ENCODE peak calls at places on chromosomes 16 and 17, in six cellular contexts. One of them, this sample, is unnamed.

GRCh38 chr16:4795828-4796572 is 831 bp downstream of the SMIM22 start:
- DNase-seq in endothelial cell of umbilical vein: no peak
- DNase-seq in A549: no peak
- DNase-seq in GM12878: no peak
- DNase-seq in H1: no peak
- DNase-seq in HCT116: no peak
- DNase-seq in this sample: no peak

GRCh38 chr16:83344014-83344413 is 463.8 kb upstream of the HSBP1 start:
- DNase-seq in endothelial cell of umbilical vein: peak
- DNase-seq in A549: peak
- DNase-seq in GM12878: no peak
- DNase-seq in H1: no peak
- DNase-seq in HCT116: no peak
- DNase-seq in this sample: no peak

GRCh38 chr17:3012926-3013581 is 50.4 kb downstream of the OR1D5 start:
- DNase-seq in endothelial cell of umbilical vein: peak
- DNase-seq in A549: peak
- DNase-seq in GM12878: peak
- DNase-seq in H1: peak
- DNase-seq in HCT116: peak
- DNase-seq in this sample: peak

GRCh38 chr17:512926-513325 is 160.3 kb upstream of the RPH3AL start:
- DNase-seq in endothelial cell of umbilical vein: peak
- DNase-seq in A549: no peak
- DNase-seq in GM12878: no peak
- DNase-seq in H1: no peak
- DNase-seq in HCT116: no peak
- DNase-seq in this sample: no peak

GRCh38 chr16:5621826-5622225 is 524.2 kb upstream of the EEF2KMT start:
- DNase-seq in endothelial cell of umbilical vein: no peak
- DNase-seq in A549: no peak
- DNase-seq in GM12878: no peak
- DNase-seq in H1: no peak
- DNase-seq in HCT116: no peak
- DNase-seq in this sample: no peak

GRCh38 chr17:19579867-19580565 is 46.4 kb downstream of the SLC47A1 start:
- DNase-seq in endothelial cell of umbilical vein: peak
- DNase-seq in A549: no peak
- DNase-seq in GM12878: no peak
- DNase-seq in H1: no peak
- DNase-seq in HCT116: no peak
- DNase-seq in this sample: no peak

GRCh38 chr16:63613701-63614100 is 1508.2 kb downstream of the CDH11 start:
- DNase-seq in endothelial cell of umbilical vein: peak
- DNase-seq in A549: peak
- DNase-seq in GM12878: no peak
- DNase-seq in H1: no peak
- DNase-seq in HCT116: no peak
- DNase-seq in this sample: no peak

GRCh38 chr16:77375396-77375795 is 59.4 kb downstream of the ADAMTS18 start:
- DNase-seq in endothelial cell of umbilical vein: no peak
- DNase-seq in A549: no peak
- DNase-seq in GM12878: no peak
- DNase-seq in H1: no peak
- DNase-seq in HCT116: no peak
- DNase-seq in this sample: no peak

GRCh38 chr16:7083086-7083485 is 249.6 kb upstream of the RBFOX1 start:
- DNase-seq in endothelial cell of umbilical vein: no peak
- DNase-seq in A549: no peak
- DNase-seq in GM12878: no peak
- DNase-seq in H1: no peak
- DNase-seq in HCT116: no peak
- DNase-seq in this sample: no peak

GRCh38 chr16:22623351-22623781 is 112.7 kb downstream of the NPIPB5 start:
- DNase-seq in endothelial cell of umbilical vein: no peak
- DNase-seq in A549: no peak
- DNase-seq in GM12878: no peak
- DNase-seq in H1: no peak
- DNase-seq in HCT116: no peak
- DNase-seq in this sample: no peak

GRCh38 chr17:70969540-70970034 is 800.3 kb downstream of the KCNJ2 start:
- DNase-seq in endothelial cell of umbilical vein: no peak
- DNase-seq in A549: no peak
- DNase-seq in GM12878: no peak
- DNase-seq in H1: no peak
- DNase-seq in HCT116: no peak
- DNase-seq in this sample: no peak

GRCh38 chr16:70778901-70779309 is 22.1 kb downstream of the VAC14 start:
- DNase-seq in endothelial cell of umbilical vein: peak
- DNase-seq in A549: peak
- DNase-seq in GM12878: no peak
- DNase-seq in H1: peak
- DNase-seq in HCT116: peak
- DNase-seq in this sample: no peak

GRCh38 chr16:83393196-83393981 is 414.4 kb upstream of the HSBP1 start:
- DNase-seq in endothelial cell of umbilical vein: no peak
- DNase-seq in A549: no peak
- DNase-seq in GM12878: no peak
- DNase-seq in H1: no peak
- DNase-seq in HCT116: no peak
- DNase-seq in this sample: peak

GRCh38 chr17:32489320-32490100 is 2.7 kb downstream of the CDK5R1 start:
- DNase-seq in endothelial cell of umbilical vein: no peak
- DNase-seq in A549: no peak
- DNase-seq in GM12878: no peak
- DNase-seq in H1: no peak
- DNase-seq in HCT116: no peak
- DNase-seq in this sample: no peak

GRCh38 chr17:28506763-28507487 is 777 bp downstream of the FOXN1 start:
- DNase-seq in endothelial cell of umbilical vein: no peak
- DNase-seq in A549: no peak
- DNase-seq in GM12878: no peak
- DNase-seq in H1: no peak
- DNase-seq in HCT116: no peak
- DNase-seq in this sample: no peak
- TF ChIP-seq MAX in endothelial cell of umbilical vein: no peak
- TF ChIP-seq MAX in A549: no peak
- TF ChIP-seq MAX in GM12878: no peak
- TF ChIP-seq MAX in H1: no peak
- TF ChIP-seq MAX in HCT116: no peak
- TF ChIP-seq MAX in this sample: no peak

DNA sequence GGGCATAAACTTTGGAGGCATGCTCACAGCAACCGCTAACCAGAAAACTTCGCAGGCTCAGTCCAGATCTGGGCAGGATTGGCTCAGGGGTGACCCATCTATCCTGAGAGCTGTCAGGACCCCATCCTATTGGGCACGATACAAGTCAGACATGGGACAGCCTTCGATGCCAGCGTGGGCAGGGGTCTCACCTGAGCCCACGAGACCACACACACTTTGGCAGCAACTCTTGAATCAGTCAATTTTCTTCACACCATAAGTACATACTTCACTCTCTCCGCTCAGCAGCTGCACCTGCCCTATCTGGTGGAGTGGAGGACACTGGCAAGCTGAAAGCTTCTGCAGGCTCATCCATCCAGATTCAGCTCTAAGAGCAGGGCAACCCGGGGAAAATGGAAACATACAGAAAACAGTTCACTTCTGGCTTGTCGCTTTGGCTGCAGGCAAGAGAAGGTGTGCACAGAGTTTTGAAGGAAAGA is 48.3 kb downstream of the ZFHX3 start:
- DNase-seq in endothelial cell of umbilical vein: no peak
- DNase-seq in A549: no peak
- DNase-seq in GM12878: no peak
- DNase-seq in H1: no peak
- DNase-seq in HCT116: no peak
- DNase-seq in this sample: no peak
- H3K4me3 ChIP-seq in endothelial cell of umbilical vein: no peak
- H3K4me3 ChIP-seq in A549: no peak
- H3K4me3 ChIP-seq in GM12878: no peak
- H3K4me3 ChIP-seq in H1: no peak
- H3K4me3 ChIP-seq in HCT116: no peak
- H3K4me3 ChIP-seq in this sample: no peak

DNA sequence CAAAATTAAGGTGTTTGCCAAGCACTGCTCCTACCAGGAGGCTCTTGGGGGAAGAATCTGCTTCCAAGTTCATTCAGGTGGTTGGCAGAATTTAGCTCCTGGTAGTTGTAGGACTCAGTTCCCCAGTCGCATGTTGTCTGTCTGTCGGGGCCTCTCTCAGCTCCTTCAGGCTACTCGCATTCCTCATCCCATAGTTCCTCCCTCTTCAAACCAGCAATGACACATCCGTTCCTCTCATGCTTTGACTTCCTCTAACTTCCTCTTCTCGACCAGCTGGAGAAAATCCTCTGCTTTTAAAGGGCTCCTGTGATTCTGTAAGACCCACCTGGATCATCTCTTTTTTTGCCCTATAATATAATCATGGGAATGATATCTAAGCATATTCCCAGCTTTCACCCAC is 108.1 kb downstream of the PMP22 start:
- DNase-seq in endothelial cell of umbilical vein: no peak
- DNase-seq in A549: no peak
- DNase-seq in GM12878: no peak
- DNase-seq in H1: no peak
- DNase-seq in HCT116: no peak
- DNase-seq in this sample: peak
- TF ChIP-seq MAX in endothelial cell of umbilical vein: no peak
- TF ChIP-seq MAX in A549: no peak
- TF ChIP-seq MAX in GM12878: no peak
- TF ChIP-seq MAX in H1: no peak
- TF ChIP-seq MAX in HCT116: no peak
- TF ChIP-seq MAX in this sample: no peak

GRCh38 chr17:75557852-75558665 is 29.5 kb upstream of the MYO15B start:
- DNase-seq in endothelial cell of umbilical vein: no peak
- DNase-seq in A549: no peak
- DNase-seq in GM12878: no peak
- DNase-seq in H1: no peak
- DNase-seq in HCT116: no peak
- DNase-seq in this sample: no peak
- H3K4me3 ChIP-seq in endothelial cell of umbilical vein: no peak
- H3K4me3 ChIP-seq in A549: no peak
- H3K4me3 ChIP-seq in GM12878: no peak
- H3K4me3 ChIP-seq in H1: no peak
- H3K4me3 ChIP-seq in HCT116: no peak
- H3K4me3 ChIP-seq in this sample: no peak

DNA sequence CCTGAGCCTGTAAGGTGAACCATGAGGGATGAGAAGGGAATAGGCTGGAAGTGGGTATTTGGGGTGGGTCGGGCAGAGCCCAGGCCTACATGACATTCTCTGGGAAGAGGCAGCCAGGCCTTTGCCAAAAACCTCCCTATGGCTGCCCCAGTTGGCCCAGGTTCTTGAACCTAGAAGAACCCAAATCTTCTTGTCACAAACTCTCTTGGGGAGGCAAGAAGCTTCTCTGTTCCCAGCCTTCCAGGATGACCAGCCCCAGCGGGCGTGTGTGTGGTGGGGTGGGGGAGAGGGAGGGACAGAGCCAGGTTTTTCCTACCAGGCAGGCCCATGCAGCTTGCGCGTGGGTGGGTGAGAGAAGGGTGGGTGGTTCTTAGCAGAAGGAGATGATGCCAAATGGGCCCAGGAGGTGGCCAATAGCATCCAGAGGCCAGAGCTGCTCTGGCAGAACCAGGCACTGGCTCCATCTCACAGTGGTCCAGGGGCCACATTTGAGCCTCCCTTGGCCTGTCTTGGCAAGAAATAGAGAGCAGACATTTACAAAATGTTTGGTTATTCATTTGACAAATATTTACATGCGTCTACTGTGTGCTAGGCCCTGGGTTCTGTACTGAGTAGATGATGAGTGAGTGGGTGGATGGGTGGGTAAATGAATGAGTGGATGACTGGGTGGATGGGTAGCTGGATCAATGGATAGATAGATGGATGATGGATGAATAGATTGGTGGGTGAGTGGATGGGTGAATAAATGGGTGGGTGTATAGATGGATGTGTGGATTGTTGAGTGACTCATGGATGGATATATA is 44.3 kb upstream of the PLCG2 start:
- DNase-seq in endothelial cell of umbilical vein: no peak
- DNase-seq in A549: no peak
- DNase-seq in GM12878: no peak
- DNase-seq in H1: no peak
- DNase-seq in HCT116: no peak
- DNase-seq in this sample: no peak
- TF ChIP-seq MAX in endothelial cell of umbilical vein: no peak
- TF ChIP-seq MAX in A549: no peak
- TF ChIP-seq MAX in GM12878: no peak
- TF ChIP-seq MAX in H1: no peak
- TF ChIP-seq MAX in HCT116: no peak
- TF ChIP-seq MAX in this sample: no peak

GRCh38 chr17:8066841-8067775 is 20.4 kb downstream of the ALOX12B start:
- DNase-seq in endothelial cell of umbilical vein: no peak
- DNase-seq in A549: no peak
- DNase-seq in GM12878: no peak
- DNase-seq in H1: no peak
- DNase-seq in HCT116: no peak
- DNase-seq in this sample: no peak

GRCh38 chr17:8064590-8065019 is 22.9 kb downstream of the ALOX12B start:
- DNase-seq in endothelial cell of umbilical vein: no peak
- DNase-seq in A549: no peak
- DNase-seq in GM12878: no peak
- DNase-seq in H1: no peak
- DNase-seq in HCT116: no peak
- DNase-seq in this sample: no peak

GRCh38 chr17:8062435-8062806 is 23.6 kb downstream of the ALOX15B start:
- DNase-seq in endothelial cell of umbilical vein: peak
- DNase-seq in A549: no peak
- DNase-seq in GM12878: no peak
- DNase-seq in H1: no peak
- DNase-seq in HCT116: no peak
- DNase-seq in this sample: no peak

GRCh38 chr17:8062807-8063483 is 24.1 kb downstream of the ALOX15B start:
- DNase-seq in endothelial cell of umbilical vein: peak
- DNase-seq in A549: no peak
- DNase-seq in GM12878: no peak
- DNase-seq in H1: no peak
- DNase-seq in HCT116: no peak
- DNase-seq in this sample: no peak

DNA sequence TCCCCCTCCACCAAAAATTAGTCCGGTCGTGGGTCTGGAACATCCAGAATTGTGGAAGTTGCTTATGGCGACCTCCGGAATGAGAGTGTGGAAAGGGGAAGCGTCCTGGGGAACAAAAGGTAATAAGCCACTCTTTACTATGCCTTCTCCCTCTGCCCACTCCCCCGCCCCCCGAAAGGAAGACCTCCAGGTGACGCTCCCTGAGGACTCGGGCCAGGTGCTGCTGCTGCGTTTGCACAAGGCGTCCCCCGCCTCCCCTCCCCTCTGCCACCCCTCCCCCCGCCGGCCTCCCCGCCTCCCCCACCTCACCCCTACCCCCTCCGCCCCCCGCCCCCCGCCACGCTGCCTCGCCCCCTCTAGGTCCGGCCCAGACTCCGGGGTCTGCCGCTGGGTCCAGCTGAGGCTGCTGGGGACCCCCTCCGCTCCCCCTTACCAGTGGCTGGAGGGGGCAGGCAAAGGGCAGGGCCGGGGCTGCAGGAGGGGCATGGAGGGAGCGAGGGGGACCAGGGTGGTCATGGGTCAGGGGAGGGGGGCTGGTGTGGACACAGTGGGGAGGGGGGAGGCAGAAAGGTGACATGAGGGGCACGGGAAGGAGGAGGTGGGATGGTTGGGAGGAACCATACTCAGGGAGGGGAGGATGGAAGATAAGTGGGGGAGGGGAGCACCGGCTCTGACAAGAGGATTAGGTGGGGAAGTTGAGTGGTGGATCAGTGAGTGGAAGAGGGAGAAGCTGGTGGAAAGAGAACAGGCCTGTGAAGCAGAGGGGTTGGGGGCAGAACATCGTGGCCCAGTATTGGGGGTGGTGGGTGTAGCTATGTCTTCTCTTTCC is 23.5 kb downstream of the ALOX12B start:
- DNase-seq in endothelial cell of umbilical vein: no peak
- DNase-seq in A549: no peak
- DNase-seq in GM12878: no peak
- DNase-seq in H1: no peak
- DNase-seq in HCT116: no peak
- DNase-seq in this sample: no peak
- H3K4me3 ChIP-seq in endothelial cell of umbilical vein: no peak
- H3K4me3 ChIP-seq in A549: no peak
- H3K4me3 ChIP-seq in GM12878: no peak
- H3K4me3 ChIP-seq in H1: peak
- H3K4me3 ChIP-seq in HCT116: no peak
- H3K4me3 ChIP-seq in this sample: no peak